ENCODE peak calls at places on chromosomes 5 and 9, in four cellular contexts. Q, G, W and E are unnamed samples.

GRCh38 chr5:148343603-148344230 is 8.4 kb downstream of the SPINK9 start:
- ATAC-seq in Q (no peak), G (no peak), W (no peak), E (no peak)

GRCh38 chr9:23539311-23539710 is 286.7 kb downstream of the ELAVL2 start:
- ATAC-seq in Q (no peak), G (no peak), W (no peak), E (no peak)

GRCh38 chr5:78610163-78610583 is 38.4 kb downstream of the LHFPL2 start:
- ATAC-seq in Q (peak; percentile 75), G (no peak), W (peak; percentile 15), E (peak; percentile 48)

GRCh38 chr9:137127301-137128157 is 11.4 kb upstream of the GRIN1 start:
- ATAC-seq in Q (no peak), G (no peak), W (no peak), E (no peak)

GRCh38 chr5:107380654-107381053 is 290.1 kb downstream of the EFNA5 start:
- ATAC-seq in Q (no peak), G (no peak), W (no peak), E (no peak)

GRCh38 chr5:161924270-161924669 is 76.3 kb downstream of the GABRA1 start:
- ATAC-seq in Q (no peak), G (no peak), W (no peak), E (no peak)

GRCh38 chr9:8552732-8553131 is 753.2 kb upstream of the DMAC1 start:
- ATAC-seq in Q (no peak), G (no peak), W (no peak), E (no peak)

GRCh38 chr9:131567910-131568309 is 22.6 kb downstream of the PRRT1B start:
- ATAC-seq in Q (no peak), G (peak; percentile 36), W (no peak), E (no peak)

GRCh38 chr9:88075966-88076285 is 62.3 kb downstream of the SPATA31C2 start:
- ATAC-seq in Q (no peak), G (no peak), W (no peak), E (no peak)

GRCh38 chr5:119708076-119708790 is 78.9 kb downstream of the FAM170A start:
- ATAC-seq in Q (no peak), G (no peak), W (no peak), E (no peak)

GRCh38 chr9:120997502-120997901 is 52.6 kb downstream of the C5 start:
- ATAC-seq in Q (no peak), G (no peak), W (no peak), E (no peak)

GRCh38 chr5:154486427-154486866 is 8.4 kb upstream of the HAND1 start:
- ATAC-seq in Q (no peak), G (no peak), W (no peak), E (no peak)

GRCh38 chr5:148984333-148984732 is 78.5 kb downstream of the SH3TC2 start:
- ATAC-seq in Q (no peak), G (no peak), W (no peak), E (no peak)

GRCh38 chr5:41093803-41094202 is 22.7 kb upstream of the MROH2B start:
- ATAC-seq in Q (peak; percentile 53), G (no peak), W (no peak), E (no peak)

GRCh38 chr5:89200899-89201298 is 317.9 kb upstream of the MEF2C start:
- ATAC-seq in Q (no peak), G (no peak), W (no peak), E (no peak)